ENCODE peak calls at places on chromosomes 3 and 15, in nine cellular contexts. Z is HCT116, A is GM03348, U is AG09309, B is foreskin fibroblast, I is heart right ventricle, C is left lung, P is H7, F is CMK. O is an unnamed sample.

GRCh38 chr3:135240426-135240825 is 445.4 kb downstream of the EPHB1 start:
- DNase-seq in Z (no peak), A (no peak), U (no peak), B (no peak), I (no peak), C (no peak), P (peak; percentile 63), F (no peak), O (no peak)

GRCh38 chr3:46105313-46105919 is 78.1 kb upstream of the XCR1 start:
- DNase-seq in Z (no peak), A (no peak), U (no peak), B (no peak), I (no peak), C (no peak), P (no peak), F (no peak), O (no peak)

GRCh38 chr3:16151109-16151508 is 23.4 kb upstream of the GALNT15 start:
- DNase-seq in Z (no peak), A (peak; percentile 85), U (peak; percentile 67), B (peak; percentile 93), I (peak; percentile 80), C (no peak), P (no peak), F (peak; percentile 80), O (no peak)

GRCh38 chr15:39555885-39556284 is 25.0 kb upstream of the THBS1 start:
- DNase-seq in Z (no peak), A (no peak), U (no peak), B (no peak), I (no peak), C (no peak), P (peak; percentile 10), F (no peak), O (no peak)

GRCh38 chr3:66195347-66195783 is 25.4 kb upstream of the SLC25A26 start:
- DNase-seq in Z (peak; percentile 62), A (peak; percentile 85), U (peak; percentile 8), B (peak; percentile 90), I (peak; percentile 50), C (peak; percentile 79), P (peak; percentile 85), F (no peak), O (no peak)

GRCh38 chr15:24054547-24055245 is 367.6 kb upstream of the NDN start:
- DNase-seq in Z (no peak), A (no peak), U (no peak), B (no peak), I (no peak), C (no peak), P (no peak), F (no peak), O (no peak)

GRCh38 chr3:51966486-51966885 is 768 bp downstream of the PCBP4 start:
- DNase-seq in Z (no peak), A (no peak), U (no peak), B (no peak), I (peak; percentile 26), C (peak; percentile 70), P (no peak), F (no peak), O (no peak)

GRCh38 chr3:189169728-189170127 is 2.0 kb upstream of the TPRG1 start:
- DNase-seq in Z (no peak), A (no peak), U (no peak), B (no peak), I (no peak), C (no peak), P (peak; percentile 46), F (no peak), O (no peak)

GRCh38 chr3:190701096-190701532 is 161.4 kb downstream of the GMNC start:
- DNase-seq in Z (peak; percentile 51), A (peak; percentile 17), U (no peak), B (peak; percentile 45), I (peak; percentile 17), C (no peak), P (no peak), F (no peak), O (no peak)

GRCh38 chr3:12307136-12307535 is 18.3 kb downstream of the PPARG start:
- DNase-seq in Z (no peak), A (no peak), U (no peak), B (no peak), I (no peak), C (no peak), P (no peak), F (no peak), O (no peak)

GRCh38 chr3:126187920-126188319 is 7.5 kb upstream of the ALDH1L1 start:
- DNase-seq in Z (no peak), A (no peak), U (no peak), B (no peak), I (no peak), C (no peak), P (no peak), F (no peak), O (no peak)